ENCODE peak calls at places on chromosomes 4 and X, in six cellular contexts. E is IMR-90, M is neuronal stem cell, G is mesenchymal stem cell, C is H1, S is trophoblast cell. A is an unnamed sample.

GRCh38 chr4:151206241-151207005 is 70.5 kb upstream of the PRSS48 start:
- DNase-seq in E (no peak), S (no peak), M (no peak), C (no peak), G (no peak), A (no peak)

GRCh38 chr4:179447308-179447707 is 2005.1 kb upstream of the AGA start:
- DNase-seq in C (no peak), M (no peak), S (no peak), G (peak; percentile 5), E (peak; percentile 12), A (no peak)

GRCh38 chrX:30488092-30488491 is 89.5 kb downstream of the TASL start:
- DNase-seq in M (no peak), G (peak; percentile 2), E (peak; percentile 1), C (no peak), S (no peak), A (peak; percentile 45)

GRCh38 chr4:165489786-165490185 is 111.0 kb downstream of the CPE start:
- DNase-seq in M (no peak), E (no peak), S (no peak), C (no peak), G (no peak), A (no peak)

GRCh38 chr4:150067859-150068258 is 10.4 kb upstream of the DCLK2 start:
- DNase-seq in E (no peak), G (no peak), S (no peak), C (no peak), M (no peak), A (no peak)

GRCh38 chr4:73067971-73068394 is 1.5 kb downstream of the COX18 start:
- DNase-seq in M (no peak), G (no peak), C (no peak), S (peak; percentile 7), E (peak; percentile 12), A (no peak)

GRCh38 chrX:46561931-46562721 is 11.4 kb upstream of the CHST7 start:
- DNase-seq in C (no peak), E (no peak), M (no peak), S (peak; percentile 6), G (no peak), A (no peak)

GRCh38 chrX:32289356-32289755 is 922.0 kb downstream of the DMD start:
- DNase-seq in M (no peak), S (peak; percentile 35), G (no peak), E (no peak), C (no peak), A (peak; percentile 55)

GRCh38 chr4:93710101-93710846 is 118.3 kb upstream of the ATOH1 start:
- DNase-seq in C (no peak), S (no peak), M (peak; percentile 17), G (no peak), E (no peak), A (peak; percentile 76)

GRCh38 chr4:15478724-15479088 is 9.0 kb downstream of the CC2D2A start:
- DNase-seq in E (no peak), M (no peak), C (no peak), S (no peak), G (no peak), A (no peak)
- H3K27ac ChIP-seq in E (no peak overlapping the region), M (no peak overlapping the region), C (peak overlapping the region; percentile 86), S (no peak overlapping the region), G (no peak overlapping the region), A (no peak overlapping the region)

GRCh38 chr4:54226399-54227260 is 2.5 kb upstream of the PDGFRA start:
- DNase-seq in E (peak; percentile 86), M (peak; percentile 23), S (no peak), G (peak; percentile 87), C (no peak), A (peak; percentile 74)

GRCh38 chr4:54225671-54226398 is 3.3 kb upstream of the PDGFRA start:
- DNase-seq in M (peak; percentile 9), S (no peak), G (peak; percentile 48), E (no peak), C (no peak), A (peak; percentile 61)

GRCh38 chr4:54228064-54228527 is 997 bp upstream of the PDGFRA start:
- DNase-seq in C (no peak), S (peak; percentile 60), G (peak; percentile 89), E (peak; percentile 82), M (peak; percentile 81), A (peak; percentile 85)

GRCh38 chr4:54227261-54228063 is 1.6 kb upstream of the PDGFRA start:
- DNase-seq in M (peak; percentile 57), S (no peak), E (peak; percentile 80), C (no peak), G (peak; percentile 88), A (peak; percentile 83)

DNA sequence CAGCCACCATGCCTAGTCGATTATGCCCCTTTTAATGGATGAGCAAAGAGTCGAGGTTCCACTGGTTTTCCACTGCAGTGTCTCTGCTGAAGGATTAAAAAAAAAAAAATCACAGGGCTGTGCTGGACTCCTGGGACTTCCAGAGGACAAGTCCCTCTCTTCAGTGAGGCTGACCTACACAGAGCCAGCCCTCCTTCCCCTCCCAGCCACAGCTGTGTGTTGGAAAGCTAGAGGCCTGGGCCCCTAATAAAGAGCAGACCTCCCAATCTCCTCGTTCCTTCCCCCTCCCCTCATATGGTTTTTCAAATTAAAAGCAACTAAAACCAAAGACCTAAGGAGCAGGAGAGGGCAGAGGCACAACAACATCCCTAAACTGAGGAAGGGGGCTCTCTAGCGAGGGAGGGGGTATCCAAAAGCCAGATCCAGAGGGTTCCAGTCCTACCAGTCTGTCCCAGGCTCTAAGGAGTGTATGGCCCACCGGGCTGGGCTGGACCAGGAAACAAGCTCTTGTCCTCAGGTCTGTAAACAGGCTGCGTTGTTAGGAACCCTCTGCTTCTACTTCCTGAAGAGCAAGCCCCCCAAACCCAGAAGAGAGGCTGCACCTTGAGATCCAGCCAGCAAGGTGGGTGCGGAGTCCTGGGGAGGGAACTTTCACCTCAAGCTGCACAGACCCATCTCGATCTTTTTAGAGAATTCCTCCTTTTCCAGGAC is 4.0 kb upstream of the PDGFRA start:
- DNase-seq in E (no peak), G (no peak), M (peak; percentile 2), S (no peak), C (no peak), A (peak; percentile 31)
- H3K4me3 ChIP-seq in E (no peak overlapping the region), G (no peak overlapping the region), M (no peak overlapping the region), S (no peak overlapping the region), C (peak overlapping the region; percentile 85), A (no peak overlapping the region)

DNA sequence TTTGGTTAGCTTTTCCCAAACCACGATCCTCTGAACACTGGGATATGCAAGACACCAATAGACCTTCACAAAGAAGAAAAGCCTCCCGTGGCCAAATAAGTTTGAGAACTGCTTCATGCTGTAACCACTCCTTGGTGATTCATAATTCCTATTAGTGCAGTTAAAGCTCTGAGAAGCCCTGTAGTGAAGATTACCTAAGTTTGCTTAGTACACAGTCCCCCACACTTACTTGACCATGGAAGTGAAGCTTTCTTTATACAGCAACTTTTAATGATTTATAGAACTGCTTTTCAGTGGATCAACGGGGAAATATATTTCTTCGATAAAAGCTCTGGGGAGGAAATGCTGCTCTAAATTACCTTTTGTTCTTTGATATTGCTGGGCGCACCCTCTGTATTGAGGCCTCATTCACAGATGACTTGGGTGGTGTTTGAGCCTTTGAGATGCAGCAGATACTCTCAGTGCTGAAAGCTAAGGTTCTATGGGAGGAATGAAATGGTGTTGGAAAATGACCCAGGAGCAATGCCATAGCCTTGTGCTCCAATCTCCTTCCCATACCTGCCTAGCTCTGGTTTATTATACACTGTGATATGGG is 67.4 kb downstream of the CBLL2 start:
- DNase-seq in S (no peak), C (no peak), M (no peak), G (no peak), E (no peak), A (no peak)
- H3K18ac ChIP-seq in S (no peak overlapping the region), C (no peak overlapping the region), M (no peak overlapping the region), G (no peak overlapping the region), E (peak overlapping the region; percentile 36), A (no peak overlapping the region)

DNA sequence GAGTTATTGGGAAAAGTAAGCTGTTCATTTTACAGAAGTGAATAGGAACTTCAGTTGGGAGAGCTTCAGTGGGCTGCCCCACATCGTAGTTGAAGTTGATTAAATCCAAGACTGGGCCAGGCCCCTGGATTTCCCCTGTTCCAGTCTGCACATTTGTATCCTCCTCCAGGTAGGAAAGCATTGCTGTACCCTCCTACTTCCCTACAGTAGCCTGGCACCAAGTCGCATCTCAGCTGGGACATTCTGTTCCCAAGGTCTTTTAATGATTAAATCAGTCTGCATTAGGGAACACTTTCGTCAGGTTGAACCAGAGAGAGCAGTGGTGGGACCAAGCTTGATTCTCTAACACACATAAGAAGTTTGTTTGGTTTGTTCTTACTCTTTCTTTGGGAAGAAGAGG is 165.8 kb upstream of the PPARGC1A start:
- DNase-seq in E (no peak), S (no peak), C (no peak), G (no peak), M (no peak), A (no peak)
- H3K27ac ChIP-seq in E (no peak overlapping the region), S (no peak overlapping the region), C (no peak overlapping the region), G (no peak overlapping the region), M (no peak overlapping the region), A (no peak overlapping the region)

DNA sequence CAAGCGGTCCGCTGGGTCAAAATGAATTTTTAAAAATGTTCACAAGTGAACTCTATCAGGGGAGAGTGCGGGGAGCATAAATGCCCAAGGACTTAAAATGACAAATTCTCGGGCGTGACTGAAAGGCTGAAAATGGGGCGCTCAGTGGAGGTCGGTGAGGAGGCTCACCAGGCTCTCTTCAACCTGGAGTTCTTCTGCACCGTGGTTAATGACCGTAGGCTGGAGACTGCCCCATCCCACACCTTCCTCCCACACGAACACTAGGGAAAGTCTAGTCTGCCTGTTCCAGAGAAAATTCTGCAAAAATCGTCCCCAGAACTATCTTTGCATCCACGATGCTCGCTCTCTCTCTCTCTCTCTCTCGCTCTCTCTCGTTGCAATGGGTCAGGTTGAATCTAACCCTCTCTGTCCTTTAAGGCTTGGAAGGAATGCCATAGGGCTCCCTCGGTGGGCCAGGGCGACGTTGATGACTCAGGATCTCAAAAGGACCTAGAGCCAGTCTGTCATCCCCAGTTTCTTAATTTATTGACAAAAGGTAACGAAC is 111.5 kb downstream of the DCTD start:
- DNase-seq in M (no peak), S (no peak), C (no peak), G (no peak), E (no peak), A (no peak)
- H3K4me3 ChIP-seq in M (no peak overlapping the region), S (no peak overlapping the region), C (peak overlapping the region; percentile 73), G (no peak overlapping the region), E (no peak overlapping the region), A (no peak overlapping the region)

GRCh38 chr4:177444911-177445736 is 2.9 kb upstream of the AGA start:
- DNase-seq in M (no peak), G (no peak), C (peak; percentile 63), S (peak; percentile 88), E (no peak), A (no peak)
- H3K18ac ChIP-seq in M (no peak overlapping the region), G (no peak overlapping the region), C (no peak overlapping the region), S (no peak overlapping the region), E (no peak overlapping the region), A (no peak overlapping the region)

DNA sequence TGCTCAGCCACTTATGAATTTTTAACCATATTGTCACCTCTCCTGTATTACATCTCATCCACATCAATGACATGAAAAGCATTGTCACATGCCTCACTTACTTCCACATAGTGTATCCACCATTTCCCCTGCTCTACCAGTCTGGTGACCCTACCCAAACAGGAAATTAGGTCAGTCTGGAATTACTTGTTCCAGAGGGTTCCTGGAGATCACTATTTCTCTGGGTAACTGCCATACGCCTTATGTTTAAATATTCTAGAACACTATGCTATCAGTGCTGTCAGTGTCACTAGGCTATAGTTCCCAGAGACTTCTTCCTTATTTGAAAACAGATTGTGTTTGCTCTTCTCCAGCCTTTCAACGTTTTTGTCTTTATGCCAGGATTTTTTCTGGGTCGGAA is 14.9 kb downstream of the SRPX2 start:
- DNase-seq in C (no peak), E (no peak), M (no peak), G (peak; percentile 27), S (no peak), A (no peak)
- H3K27ac ChIP-seq in C (no peak overlapping the region), E (no peak overlapping the region), M (no peak overlapping the region), G (no peak overlapping the region), S (no peak overlapping the region), A (no peak overlapping the region)

GRCh38 chr4:3707423-3708102 is 58.6 kb upstream of the ADRA2C start:
- DNase-seq in C (no peak), G (no peak), E (no peak), M (no peak), S (no peak), A (no peak)
- H3K4me3 ChIP-seq in C (no peak overlapping the region), G (no peak overlapping the region), E (no peak overlapping the region), M (no peak overlapping the region), S (no peak overlapping the region), A (no peak overlapping the region)

A was measured in mesendoderm.